ENCODE peak calls at places on chromosome 16, in six cellular contexts. L, N, Y, J, C and P are unnamed samples.

GRCh38 chr16:85829751-85830445 is 30.4 kb downstream of the COX4I1 start:
- DNase-seq in Y (no peak), N (no peak), L (no peak), J (no peak), C (no peak), P (no peak)

GRCh38 chr16:2194852-2195315 is 1.5 kb downstream of the CASKIN1 start:
- DNase-seq in L (no peak), N (no peak), J (no peak), C (no peak), Y (peak; percentile 48), P (peak; percentile 41)

GRCh38 chr16:12321363-12321762 is 344.8 kb downstream of the SNX29 start:
- DNase-seq in C (no peak), J (no peak), N (no peak), L (no peak), Y (no peak), P (no peak)

GRCh38 chr16:88681084-88681680 is 5.1 kb downstream of the SNAI3 start:
- DNase-seq in L (no peak), Y (no peak), C (no peak), N (peak; percentile 39), J (no peak), P (no peak)

GRCh38 chr16:15610369-15610871 is 32.5 kb downstream of the MARF1 start:
- DNase-seq in N (no peak), J (no peak), Y (no peak), L (no peak), C (no peak), P (no peak)

GRCh38 chr16:35602116-35602515 is 2142.7 kb downstream of the TP53TG3F start:
- DNase-seq in L (no peak), J (no peak), Y (no peak), N (no peak), C (no peak), P (no peak)

GRCh38 chr16:75385507-75386152 is 47.7 kb downstream of the CFDP1 start:
- DNase-seq in L (peak; percentile 63), N (no peak), J (peak; percentile 80), Y (no peak), C (no peak), P (peak; percentile 47)

GRCh38 chr16:23505942-23506605 is 4.2 kb downstream of the GGA2 start:
- DNase-seq in L (no peak), J (no peak), Y (no peak), N (no peak), C (no peak), P (no peak)

GRCh38 chr16:88531346-88531745 is 38.9 kb upstream of the ZC3H18 start:
- DNase-seq in Y (no peak), C (no peak), J (no peak), L (no peak), N (no peak), P (no peak)

GRCh38 chr16:74601131-74601871 is 5.6 kb downstream of the GLG1 start:
- DNase-seq in L (no peak), N (no peak), C (no peak), J (no peak), Y (no peak), P (no peak)

GRCh38 chr16:46949216-46949892 is 24.1 kb downstream of the DNAJA2 start:
- DNase-seq in N (no peak), J (no peak), L (no peak), Y (no peak), C (no peak), P (no peak)

GRCh38 chr16:50696575-50697420 is 3.4 kb downstream of the NOD2 start:
- DNase-seq in Y (peak; percentile 46), N (no peak), C (no peak), J (no peak), L (no peak), P (no peak)

GRCh38 chr16:81703177-81704155 is 75.6 kb upstream of the PLCG2 start:
- DNase-seq in Y (no peak), N (no peak), J (peak; percentile 71), L (peak; percentile 27), C (no peak), P (no peak)

GRCh38 chr16:57998992-57999365 is 1.5 kb downstream of the ZNF319 start:
- DNase-seq in N (no peak), J (no peak), L (no peak), Y (no peak), C (no peak), P (no peak)

GRCh38 chr16:30602595-30603277 is 7.5 kb downstream of the ZNF689 start:
- DNase-seq in N (no peak), Y (no peak), J (no peak), C (no peak), L (no peak), P (no peak)

GRCh38 chr16:11039726-11040125 is 95.4 kb downstream of the CLEC16A start:
- DNase-seq in J (no peak), Y (no peak), L (no peak), N (no peak), C (no peak), P (no peak)

GRCh38 chr16:58280146-58280845 is 14.5 kb downstream of the PRSS54 start:
- DNase-seq in Y (no peak), C (no peak), N (no peak), J (no peak), L (no peak), P (no peak)

GRCh38 chr16:3980311-3981111 is 100.0 kb upstream of the CREBBP start:
- DNase-seq in Y (no peak), N (no peak), L (peak; percentile 62), J (no peak), C (no peak), P (no peak)

GRCh38 chr16:3702082-3702481 is 15.2 kb downstream of the TRAP1 start:
- DNase-seq in N (no peak), J (no peak), Y (no peak), L (no peak), C (no peak), P (no peak)

GRCh38 chr16:19330801-19331484 is 45.4 kb downstream of the CLEC19A start:
- DNase-seq in J (no peak), Y (peak; percentile 48), N (no peak), L (peak; percentile 24), C (no peak), P (peak; percentile 45)